ENCODE peak calls at places on chromosome 5, in five cellular contexts. One of them, this sample, is unnamed.

GRCh38 chr5:128572546-128573339 is 34.7 kb upstream of the FBN2 start:
- DNase-seq in DND-41: no peak
- DNase-seq in HFFc6: peak; percentile 48
- DNase-seq in NCI-H2171: no peak
- DNase-seq in SK-MEL-5: no peak
- DNase-seq in this sample: peak; percentile 49

GRCh38 chr5:173790836-173791546 is 97.2 kb upstream of the CPEB4 start:
- DNase-seq in DND-41: no peak
- DNase-seq in SK-MEL-5: no peak
- DNase-seq in HFFc6: no peak
- DNase-seq in NCI-H2171: no peak
- DNase-seq in this sample: no peak

GRCh38 chr5:113269023-113269997 is 165.5 kb downstream of the TSSK1B start:
- DNase-seq in NCI-H2171: no peak
- DNase-seq in DND-41: no peak
- DNase-seq in HFFc6: no peak
- DNase-seq in SK-MEL-5: no peak
- DNase-seq in this sample: no peak

GRCh38 chr5:45410304-45410995 is 285.7 kb downstream of the HCN1 start:
- DNase-seq in SK-MEL-5: no peak
- DNase-seq in NCI-H2171: no peak
- DNase-seq in DND-41: no peak
- DNase-seq in HFFc6: no peak
- DNase-seq in this sample: no peak

GRCh38 chr5:126917918-126918623 is 112.3 kb downstream of the MARCHF3 start:
- DNase-seq in SK-MEL-5: no peak
- DNase-seq in HFFc6: peak; percentile 69
- DNase-seq in DND-41: no peak
- DNase-seq in NCI-H2171: peak; percentile 48
- DNase-seq in this sample: peak; percentile 14

GRCh38 chr5:1244976-1245375 is 19.8 kb downstream of the SLC6A18 start:
- DNase-seq in SK-MEL-5: peak; percentile 29
- DNase-seq in DND-41: no peak
- DNase-seq in HFFc6: no peak
- DNase-seq in NCI-H2171: no peak
- DNase-seq in this sample: no peak

GRCh38 chr5:96172436-96172835 is 210.8 kb upstream of the ELL2 start:
- DNase-seq in SK-MEL-5: no peak
- DNase-seq in HFFc6: peak; percentile 55
- DNase-seq in DND-41: no peak
- DNase-seq in NCI-H2171: no peak
- DNase-seq in this sample: peak; percentile 56

GRCh38 chr5:172179032-172179989 is 8.7 kb downstream of the STK10 start:
- DNase-seq in HFFc6: peak; percentile 18
- DNase-seq in NCI-H2171: no peak
- DNase-seq in DND-41: peak; percentile 58
- DNase-seq in SK-MEL-5: peak; percentile 66
- DNase-seq in this sample: no peak

GRCh38 chr5:173667702-173668101 is 51.3 kb upstream of the BOD1 start:
- DNase-seq in DND-41: no peak
- DNase-seq in NCI-H2171: no peak
- DNase-seq in HFFc6: no peak
- DNase-seq in SK-MEL-5: no peak
- DNase-seq in this sample: no peak

GRCh38 chr5:170302729-170303501 is 5.3 kb upstream of the LCP2 start:
- DNase-seq in NCI-H2171: no peak
- DNase-seq in HFFc6: no peak
- DNase-seq in DND-41: peak; percentile 80
- DNase-seq in SK-MEL-5: no peak
- DNase-seq in this sample: no peak

GRCh38 chr5:7991125-7991821 is 122.3 kb downstream of the MTRR start:
- DNase-seq in SK-MEL-5: peak; percentile 60
- DNase-seq in DND-41: peak; percentile 5
- DNase-seq in NCI-H2171: no peak
- DNase-seq in HFFc6: no peak
- DNase-seq in this sample: no peak

GRCh38 chr5:74243634-74244033 is 396.9 kb downstream of the ENC1 start:
- DNase-seq in HFFc6: peak; percentile 16
- DNase-seq in NCI-H2171: peak; percentile 57
- DNase-seq in SK-MEL-5: peak; percentile 11
- DNase-seq in DND-41: no peak
- DNase-seq in this sample: no peak

This sample was measured in skeletal muscle cell.